ENCODE peak calls at places on chromosomes 4 and X, in nine cellular contexts. P, G, B, E, D, Y, T, W and I are unnamed samples.

GRCh38 chrX:19638968-19639539 is 123.7 kb upstream of the MAP3K15 start:
- DNase-seq in W (no peak), T (no peak), B (no peak), P (no peak), E (no peak), D (no peak), G (no peak), Y (no peak), I (no peak)

GRCh38 chr4:5018096-5018495 is 1.2 kb downstream of the CYTL1 start:
- DNase-seq in Y (no peak), B (no peak), G (no peak), E (no peak), W (no peak), D (no peak), P (no peak), T (no peak), I (no peak)

GRCh38 chr4:99885063-99885664 is 9.1 kb downstream of the LAMTOR3 start:
- DNase-seq in G (peak), D (no peak), B (peak), P (peak), W (peak), T (peak), Y (peak), E (peak), I (peak)

GRCh38 chr4:81684357-81684756 is 212.7 kb upstream of the RASGEF1B start:
- DNase-seq in P (no peak), W (no peak), B (no peak), E (no peak), T (no peak), Y (no peak), G (no peak), D (no peak), I (no peak)

GRCh38 chrX:120585702-120586101 is 18.2 kb upstream of the MCTS1 start:
- DNase-seq in D (no peak), P (no peak), B (no peak), G (no peak), E (no peak), W (no peak), T (no peak), Y (no peak), I (no peak)

GRCh38 chr4:33262809-33263208 is 2542.6 kb downstream of the PCDH7 start:
- DNase-seq in P (no peak), B (peak), D (no peak), E (no peak), Y (peak), T (no peak), G (peak), W (no peak), I (no peak)

GRCh38 chr4:6391852-6392188 is 80.6 kb downstream of the PPP2R2C start:
- DNase-seq in P (no peak), B (peak), Y (no peak), D (no peak), W (no peak), T (no peak), G (no peak), E (peak), I (peak)

GRCh38 chr4:77820836-77821561 is 1.8 kb upstream of the CNOT6L start:
- DNase-seq in E (no peak), G (peak), Y (no peak), D (no peak), P (no peak), B (peak), W (peak), T (no peak), I (no peak)

GRCh38 chrX:39690541-39691415 is 407.0 kb downstream of the BCOR start:
- DNase-seq in W (no peak), Y (no peak), D (no peak), B (no peak), E (no peak), T (no peak), P (no peak), G (no peak), I (no peak)

GRCh38 chr4:53354012-53354722 is 11.7 kb downstream of the SCFD2 start:
- DNase-seq in W (no peak), Y (no peak), T (no peak), B (no peak), G (no peak), D (no peak), E (no peak), P (no peak), I (no peak)

GRCh38 chr4:21596521-21596920 is 352.1 kb downstream of the KCNIP4 start:
- DNase-seq in D (no peak), B (no peak), P (no peak), E (no peak), W (peak), T (no peak), Y (no peak), G (no peak), I (no peak)

GRCh38 chr4:153546273-153546672 is 80.1 kb downstream of the TMEM131L start:
- DNase-seq in W (no peak), B (no peak), G (no peak), D (no peak), E (no peak), T (no peak), P (no peak), Y (no peak), I (no peak)

GRCh38 chr4:105227054-105227453 is 80.4 kb downstream of the TET2 start:
- DNase-seq in D (no peak), B (no peak), P (no peak), T (no peak), E (no peak), G (no peak), Y (no peak), W (no peak), I (no peak)

GRCh38 chr4:1595789-1596325 is 88.3 kb downstream of the FAM53A start:
- DNase-seq in D (no peak), W (no peak), Y (no peak), E (no peak), P (no peak), G (no peak), T (no peak), B (no peak), I (no peak)

GRCh38 chr4:144579411-144580020 is 66.4 kb upstream of the HHIP start:
- DNase-seq in G (no peak), D (no peak), T (no peak), W (no peak), P (no peak), Y (no peak), E (no peak), B (peak), I (peak)

GRCh38 chr4:70885174-70885573 is 17.0 kb upstream of the MOB1B start:
- DNase-seq in T (no peak), E (no peak), B (no peak), D (no peak), P (no peak), W (no peak), G (no peak), Y (no peak), I (no peak)

GRCh38 chr4:71377561-71377960 is 38.7 kb downstream of the SLC4A4 start:
- DNase-seq in P (no peak), E (no peak), Y (peak), T (no peak), D (no peak), B (peak), W (no peak), G (peak), I (peak)

GRCh38 chr4:182144621-182145359 is 98.4 kb upstream of the TENM3 start:
- DNase-seq in B (peak), W (peak), T (peak), G (peak), Y (no peak), E (no peak), P (peak), D (no peak), I (peak)

GRCh38 chrX:19457662-19458061 is 57.6 kb downstream of the MAP3K15 start:
- DNase-seq in B (no peak), D (no peak), G (no peak), Y (no peak), E (no peak), W (no peak), T (no peak), P (no peak), I (no peak)

GRCh38 chrX:129825746-129826505 is 17.8 kb downstream of the ZDHHC9 start:
- DNase-seq in Y (no peak), B (no peak), G (no peak), T (no peak), D (no peak), W (peak), P (no peak), E (no peak), I (no peak)

GRCh38 chr4:170049793-170050192 is 23.6 kb upstream of the MFAP3L start:
- DNase-seq in Y (no peak), D (no peak), W (no peak), T (no peak), P (no peak), G (no peak), B (no peak), E (no peak), I (no peak)

GRCh38 chr4:95506264-95506663 is 42.5 kb downstream of the UNC5C start:
- DNase-seq in Y (no peak), P (no peak), E (peak), D (no peak), B (peak), T (no peak), W (no peak), G (peak), I (peak)

GRCh38 chr4:25903905-25904747 is 9.9 kb upstream of the SMIM20 start:
- DNase-seq in P (peak), W (no peak), E (no peak), B (peak), Y (no peak), T (no peak), D (no peak), G (no peak), I (no peak)

GRCh38 chrX:148333989-148334388 is 166.4 kb upstream of the AFF2 start:
- DNase-seq in B (no peak), G (no peak), W (no peak), Y (no peak), T (no peak), P (no peak), E (no peak), D (no peak), I (no peak)

GRCh38 chr4:28449080-28449479 is 1588.4 kb downstream of the STIM2 start:
- DNase-seq in G (peak), T (no peak), P (no peak), Y (no peak), W (no peak), D (no peak), E (no peak), B (no peak), I (no peak)

GRCh38 chr4:107391630-107392028 is 328.4 kb downstream of the PAPSS1 start:
- DNase-seq in E (no peak), P (no peak), B (no peak), W (no peak), Y (no peak), G (no peak), T (no peak), D (no peak), I (no peak)

GRCh38 chr4:3688018-3688998 is 77.9 kb upstream of the ADRA2C start:
- DNase-seq in D (no peak), B (peak), T (no peak), Y (no peak), G (no peak), E (no peak), P (no peak), W (no peak), I (no peak)

GRCh38 chr4:6999172-7000086 is 43.7 kb upstream of the TADA2B start:
- DNase-seq in T (no peak), G (no peak), E (peak), D (no peak), B (peak), Y (no peak), W (no peak), P (no peak), I (peak)

GRCh38 chr4:747546-748170 is 42.0 kb downstream of the PCGF3 start:
- DNase-seq in T (no peak), P (no peak), Y (no peak), D (no peak), E (no peak), W (no peak), B (no peak), G (no peak), I (no peak)

GRCh38 chrX:108306086-108306485 is 132.1 kb downstream of the COL4A6 start:
- DNase-seq in Y (no peak), D (no peak), P (no peak), T (no peak), W (no peak), G (no peak), B (no peak), E (no peak), I (no peak)

GRCh38 chr4:141524116-141524515 is 112.3 kb upstream of the IL15 start:
- DNase-seq in T (no peak), B (no peak), E (no peak), P (no peak), G (peak), Y (no peak), D (no peak), W (no peak), I (no peak)

GRCh38 chr4:123667496-123667895 is 270.9 kb downstream of the SPRY1 start:
- DNase-seq in W (no peak), B (peak), D (no peak), P (no peak), Y (no peak), E (no peak), G (peak), T (no peak), I (peak)

GRCh38 chr4:8922481-8922880 is 50.8 kb upstream of the HMX1 start:
- DNase-seq in W (no peak), E (no peak), P (no peak), B (no peak), D (no peak), G (no peak), Y (no peak), T (no peak), I (no peak)
- TF ChIP-seq CTCF in W (no peak), E (no peak), P (no peak), B (no peak), D (no peak), G (no peak), Y (no peak), T (no peak), I (no peak)

GRCh38 chrX:102599084-102599949 is at the start of gene ARMCX5:
- DNase-seq in G (peak), E (peak), Y (peak), D (peak), B (peak), T (peak), W (peak), P (peak), I (peak)
- TF ChIP-seq CTCF in G (no peak), E (no peak), Y (no peak), D (no peak), B (no peak), T (no peak), W (no peak), P (no peak), I (no peak)

GRCh38 chrX:21717802-21718201 is 40.1 kb downstream of the SMPX start:
- DNase-seq in G (no peak), Y (no peak), W (no peak), T (no peak), D (no peak), B (no peak), E (no peak), P (no peak), I (no peak)
- TF ChIP-seq CTCF in G (no peak), Y (no peak), W (no peak), T (no peak), D (no peak), B (no peak), E (no peak), P (no peak), I (no peak)

GRCh38 chr4:38469410-38469809 is 194.6 kb upstream of the KLF3 start:
- DNase-seq in D (no peak), B (no peak), P (no peak), G (no peak), W (no peak), T (no peak), Y (no peak), E (no peak), I (no peak)

GRCh38 chr4:38467296-38467695 is 196.7 kb upstream of the KLF3 start:
- DNase-seq in P (no peak), B (no peak), W (no peak), Y (no peak), G (no peak), T (no peak), E (no peak), D (no peak), I (no peak)

GRCh38 chr4:38466401-38466800 is 197.6 kb upstream of the KLF3 start:
- DNase-seq in T (no peak), B (no peak), E (no peak), D (no peak), G (no peak), W (no peak), P (no peak), Y (no peak), I (no peak)

GRCh38 chr4:38470708-38471262 is 193.2 kb upstream of the KLF3 start:
- DNase-seq in B (no peak), D (no peak), G (no peak), T (no peak), P (no peak), W (no peak), Y (no peak), E (no peak), I (no peak)

GRCh38 chr4:38468491-38468890 is 195.5 kb upstream of the KLF3 start:
- DNase-seq in E (no peak), W (no peak), G (no peak), Y (no peak), B (no peak), P (no peak), T (no peak), D (no peak), I (no peak)
- TF ChIP-seq CTCF in E (no peak), W (no peak), G (no peak), Y (no peak), B (no peak), P (no peak), T (no peak), D (no peak), I (no peak)

GRCh38 chr4:19971829-19972228 is 279.9 kb upstream of the SLIT2 start:
- DNase-seq in E (no peak), D (no peak), P (no peak), W (no peak), T (no peak), G (no peak), B (peak), Y (no peak), I (peak)

GRCh38 chr4:19969492-19969891 is 282.2 kb upstream of the SLIT2 start:
- DNase-seq in B (no peak), G (peak), W (no peak), T (no peak), P (no peak), D (no peak), E (no peak), Y (no peak), I (no peak)
- TF ChIP-seq CTCF in B (no peak), G (no peak), W (no peak), T (no peak), P (no peak), D (no peak), E (no peak), Y (peak), I (no peak)

DNA sequence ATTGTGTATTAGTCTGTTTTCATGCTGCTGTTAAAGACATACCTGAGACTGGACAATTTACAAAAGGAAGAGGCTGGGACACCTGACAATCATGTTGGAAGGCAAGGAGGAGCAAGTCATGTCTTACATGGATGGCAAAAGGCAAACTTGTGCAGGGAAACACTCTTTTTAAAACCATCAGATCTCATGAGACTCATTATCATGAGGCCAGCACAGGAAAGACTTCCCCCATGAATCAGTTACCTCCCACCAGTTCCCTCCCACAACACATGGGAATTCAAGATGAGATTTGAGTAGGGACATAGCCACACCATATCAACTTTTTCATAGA is 11.2 kb downstream of the TENT5D start:
- DNase-seq in W (no peak), B (no peak), D (no peak), P (no peak), E (no peak), T (no peak), Y (no peak), G (no peak), I (no peak)
- TF ChIP-seq CTCF in W (no peak), B (no peak), D (no peak), P (no peak), E (no peak), T (no peak), Y (no peak), G (no peak), I (no peak)

GRCh38 chr4:10260777-10261176 is 144.2 kb upstream of the WDR1 start:
- DNase-seq in T (no peak), D (no peak), B (no peak), E (no peak), W (no peak), Y (no peak), P (no peak), G (no peak), I (no peak)
- TF ChIP-seq CTCF in T (no peak), D (no peak), B (no peak), E (no peak), W (no peak), Y (no peak), P (no peak), G (no peak), I (no peak)

DNA sequence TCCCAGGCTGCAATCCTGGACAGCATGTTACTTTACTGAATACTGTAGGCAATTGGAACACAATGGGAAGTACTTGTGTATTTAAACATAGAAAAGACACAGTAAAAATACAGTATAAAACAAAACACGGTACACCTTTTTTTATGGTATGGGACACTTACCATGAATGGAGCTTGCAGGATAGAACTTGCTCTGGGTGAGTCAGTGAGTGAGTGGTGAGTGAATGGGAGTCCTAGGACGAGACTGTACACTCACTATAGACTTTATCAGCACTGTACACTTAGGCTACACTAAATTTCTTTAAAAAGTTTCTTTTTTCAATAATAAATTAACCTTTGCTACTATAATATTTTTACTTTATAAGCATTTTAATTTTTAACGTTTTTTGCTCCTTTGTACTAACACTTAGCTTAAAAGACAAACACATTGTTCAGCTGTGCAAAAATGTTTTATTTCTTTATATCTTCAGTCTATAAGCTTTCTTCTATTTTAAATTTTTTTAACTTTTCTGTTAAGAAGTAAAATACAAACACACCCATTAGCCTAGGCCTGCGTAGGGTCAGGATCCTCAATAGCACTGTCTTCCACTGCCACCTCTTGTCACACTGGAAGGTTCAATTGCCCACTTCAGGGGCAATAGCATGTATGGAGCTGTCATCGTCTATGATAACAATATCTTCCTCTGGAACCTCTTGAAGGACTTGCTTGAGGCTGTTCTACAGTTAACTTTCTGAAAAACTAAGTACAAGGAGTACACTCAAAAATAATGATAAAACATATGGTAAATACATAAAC is 293.5 kb upstream of the FSTL5 start:
- DNase-seq in B (peak), E (no peak), W (no peak), D (no peak), G (no peak), Y (no peak), T (no peak), P (no peak), I (peak)
- TF ChIP-seq CTCF in B (no peak), E (no peak), W (peak), D (no peak), G (no peak), Y (no peak), T (no peak), P (no peak), I (no peak)

GRCh38 chr4:150794706-150795105 is 212.8 kb downstream of the MAB21L2 start:
- DNase-seq in Y (no peak), W (no peak), T (no peak), P (no peak), E (no peak), G (no peak), B (no peak), D (no peak), I (no peak)

GRCh38 chr4:150801833-150802232 is 213.3 kb downstream of the LRBA start:
- DNase-seq in W (no peak), T (no peak), Y (no peak), E (no peak), G (no peak), D (no peak), B (no peak), P (no peak), I (no peak)

DNA sequence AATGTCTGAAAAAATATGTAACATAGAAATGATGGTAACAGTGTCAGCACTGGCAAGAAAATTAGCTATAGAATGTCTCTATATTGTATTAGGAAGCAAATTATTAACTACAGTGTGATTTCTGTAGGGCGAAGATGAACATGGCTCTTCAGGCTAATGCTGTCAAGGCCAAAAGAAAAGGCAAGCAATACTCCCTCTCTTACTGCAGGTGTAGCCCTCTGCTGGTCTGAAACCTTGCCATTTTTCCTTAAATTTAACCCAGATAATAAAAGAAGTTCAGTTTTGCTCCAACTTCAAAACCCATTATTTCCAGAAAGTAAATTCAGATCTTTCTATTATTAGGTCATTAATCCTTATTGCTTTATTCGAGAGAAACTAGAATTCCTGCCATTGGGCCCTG is 215.9 kb downstream of the LRBA start:
- DNase-seq in E (no peak), W (no peak), P (no peak), T (no peak), B (no peak), G (peak), Y (no peak), D (no peak), I (no peak)
- TF ChIP-seq CTCF in E (peak), W (no peak), P (no peak), T (no peak), B (no peak), G (no peak), Y (peak), D (no peak), I (no peak)